ENCODE peak calls at places on chromosomes 3 and 15, in five cellular contexts. Y, S, L, B and P are unnamed samples.

GRCh38 chr15:60672400-60672799 is 193.5 kb upstream of the ICE2 start:
- DNase-seq in B (no peak), L (no peak), Y (peak; percentile 46), S (no peak), P (no peak)

GRCh38 chr3:45838466-45838865 is 3.5 kb downstream of the LZTFL1 start:
- DNase-seq in Y (no peak), B (no peak), S (no peak), L (no peak), P (no peak)

GRCh38 chr15:52680041-52680391 is 828 bp upstream of the ATOSA start:
- DNase-seq in B (no peak), Y (no peak), L (no peak), S (no peak), P (no peak)

GRCh38 chr3:48018841-48019240 is 2.6 kb upstream of the MAP4 start:
- DNase-seq in B (no peak), S (no peak), Y (no peak), L (no peak), P (no peak)

GRCh38 chr3:185763347-185764010 is 61.4 kb downstream of the IGF2BP2 start:
- DNase-seq in S (no peak), L (no peak), Y (no peak), B (no peak), P (no peak)

GRCh38 chr3:187828571-187829452 is 83.5 kb upstream of the BCL6 start:
- DNase-seq in L (peak; percentile 34), Y (no peak), S (peak; percentile 60), B (no peak), P (no peak)

GRCh38 chr3:127473244-127474024 is 117.1 kb downstream of the TPRA1 start:
- DNase-seq in S (no peak), Y (peak; percentile 71), L (peak; percentile 64), B (no peak), P (peak; percentile 30)

GRCh38 chr3:107775958-107776357 is 253.2 kb downstream of the BBX start:
- DNase-seq in S (no peak), B (no peak), L (no peak), Y (no peak), P (peak; percentile 24)

GRCh38 chr3:157166559-157166958 is 6.6 kb upstream of the CCNL1 start:
- DNase-seq in B (no peak), S (no peak), L (no peak), Y (no peak), P (no peak)

GRCh38 chr3:184993394-184993793 is 159.5 kb downstream of the C3orf70 start:
- DNase-seq in Y (no peak), S (no peak), L (no peak), B (no peak), P (no peak)

GRCh38 chr3:65729553-65729952 is 309.2 kb downstream of the MAGI1 start:
- DNase-seq in B (peak; percentile 58), S (no peak), L (no peak), Y (no peak), P (no peak)

GRCh38 chr3:169390741-169391300 is 272.7 kb downstream of the MECOM start:
- DNase-seq in Y (no peak), L (no peak), B (no peak), S (no peak), P (no peak)

GRCh38 chr3:118213892-118214291 is 820.8 kb downstream of the IGSF11 start:
- DNase-seq in L (no peak), Y (no peak), B (no peak), S (no peak), P (no peak)

GRCh38 chr15:48025118-48025517 is 95.7 kb upstream of the SLC24A5 start:
- DNase-seq in S (no peak), Y (no peak), B (no peak), L (no peak), P (no peak)

GRCh38 chr3:149813367-149814281 is 609 bp downstream of the RNF13 start:
- DNase-seq in Y (peak; percentile 18), B (no peak), S (peak; percentile 20), L (peak; percentile 9), P (no peak)

GRCh38 chr3:161163297-161163696 is 57.8 kb upstream of the NMD3 start:
- DNase-seq in B (peak; percentile 72), S (no peak), L (no peak), Y (no peak), P (no peak)

GRCh38 chr3:16496408-16497222 is 16.9 kb downstream of the RFTN1 start:
- DNase-seq in Y (no peak), S (no peak), L (no peak), B (no peak), P (no peak)

GRCh38 chr15:30903497-30904187 is at the start of gene FAN1:
- DNase-seq in S (peak; percentile 87), Y (peak; percentile 95), B (peak; percentile 56), L (peak; percentile 92), P (peak; percentile 93)

GRCh38 chr3:12663311-12663935 is 494 bp downstream of the RAF1 start:
- DNase-seq in B (no peak), Y (no peak), S (no peak), L (no peak), P (peak; percentile 44)

GRCh38 chr15:67906382-67906781 is 66.5 kb upstream of the RNU6-1 start:
- DNase-seq in B (no peak), S (no peak), L (no peak), Y (peak; percentile 30), P (no peak)

GRCh38 chr15:100463515-100463914 is 65.2 kb downstream of the CERS3 start:
- DNase-seq in Y (no peak), B (no peak), L (no peak), S (no peak), P (no peak)

GRCh38 chr3:81716870-81717509 is 44.5 kb downstream of the GBE1 start:
- DNase-seq in B (peak; percentile 32), Y (peak; percentile 76), S (no peak), L (no peak), P (no peak)

GRCh38 chr15:80710635-80711553 is 15.8 kb downstream of the ABHD17C start:
- DNase-seq in L (peak; percentile 54), Y (no peak), S (peak; percentile 31), B (no peak), P (no peak)

GRCh38 chr15:31887246-31887645 is 143.1 kb upstream of the CHRNA7 start:
- DNase-seq in L (no peak), B (no peak), Y (peak; percentile 67), S (no peak), P (peak; percentile 40)

GRCh38 chr3:25532763-25533162 is 104.7 kb downstream of the RARB start:
- DNase-seq in Y (peak; percentile 19), S (no peak), L (peak; percentile 26), B (no peak), P (peak; percentile 22)

GRCh38 chr3:94064243-94064642 is 1.4 kb downstream of the NSUN3 start:
- DNase-seq in B (no peak), S (no peak), Y (no peak), L (no peak), P (no peak)

GRCh38 chr3:69212411-69213160 is 90.2 kb upstream of the LMOD3 start:
- DNase-seq in S (peak; percentile 70), B (no peak), L (no peak), Y (no peak), P (no peak)

GRCh38 chr15:41401904-41402267 is 410 bp downstream of the NDUFAF1 start:
- DNase-seq in B (no peak), S (no peak), Y (no peak), L (no peak), P (no peak)

GRCh38 chr3:102163039-102163817 is 271.6 kb upstream of the ZPLD1 start:
- DNase-seq in S (no peak), B (no peak), L (no peak), Y (no peak), P (no peak)

GRCh38 chr3:162224736-162225135 is 728.1 kb downstream of the OTOL1 start:
- DNase-seq in B (no peak), Y (no peak), S (no peak), L (no peak), P (no peak)

GRCh38 chr15:65212097-65212496 is 824 bp upstream of the CILP start:
- DNase-seq in S (peak; percentile 24), L (peak; percentile 76), B (no peak), Y (peak; percentile 78), P (no peak)

DNA sequence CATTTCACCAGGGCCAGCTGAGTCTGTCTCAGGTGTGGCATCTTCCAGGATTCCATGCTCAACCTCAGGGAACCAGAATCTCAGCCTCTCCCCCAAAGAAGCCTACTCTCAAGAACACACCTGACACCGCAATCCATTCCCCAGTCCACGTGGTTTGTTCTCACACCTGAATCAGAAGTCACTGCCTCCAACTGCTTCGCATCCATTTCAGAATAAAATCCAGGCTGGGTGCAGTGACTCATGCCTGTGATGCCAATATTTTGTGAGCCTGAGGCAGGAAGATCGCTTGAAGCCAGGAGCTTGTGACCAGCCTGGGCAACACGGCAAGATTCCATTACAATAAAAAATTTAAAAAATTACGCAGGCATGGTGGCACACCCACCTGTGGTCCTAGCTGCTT is 212.2 kb downstream of the FOXP1 start:
- DNase-seq in S (no peak), B (no peak), Y (no peak), L (no peak), P (no peak)
- TF ChIP-seq CTCF in S (no peak), B (no peak), Y (no peak), L (no peak), P (no peak)

GRCh38 chr15:70356919-70357318 is 259.2 kb upstream of the TLE3 start:
- DNase-seq in S (no peak), Y (no peak), B (no peak), L (no peak), P (no peak)

GRCh38 chr15:70354260-70354894 is 256.7 kb upstream of the TLE3 start:
- DNase-seq in Y (no peak), L (no peak), B (no peak), S (no peak), P (no peak)

GRCh38 chr15:70353606-70354259 is 256.0 kb upstream of the TLE3 start:
- DNase-seq in Y (no peak), S (no peak), B (no peak), L (no peak), P (no peak)

GRCh38 chr15:70356062-70356860 is 258.5 kb upstream of the TLE3 start:
- DNase-seq in Y (no peak), L (no peak), B (no peak), S (no peak), P (no peak)

GRCh38 chr15:70355275-70355795 is 257.6 kb upstream of the TLE3 start:
- DNase-seq in S (no peak), Y (no peak), B (no peak), L (no peak), P (no peak)
- TF ChIP-seq CTCF in S (peak; percentile 30), Y (peak; percentile 60), B (no peak), L (no peak), P (no peak)

DNA sequence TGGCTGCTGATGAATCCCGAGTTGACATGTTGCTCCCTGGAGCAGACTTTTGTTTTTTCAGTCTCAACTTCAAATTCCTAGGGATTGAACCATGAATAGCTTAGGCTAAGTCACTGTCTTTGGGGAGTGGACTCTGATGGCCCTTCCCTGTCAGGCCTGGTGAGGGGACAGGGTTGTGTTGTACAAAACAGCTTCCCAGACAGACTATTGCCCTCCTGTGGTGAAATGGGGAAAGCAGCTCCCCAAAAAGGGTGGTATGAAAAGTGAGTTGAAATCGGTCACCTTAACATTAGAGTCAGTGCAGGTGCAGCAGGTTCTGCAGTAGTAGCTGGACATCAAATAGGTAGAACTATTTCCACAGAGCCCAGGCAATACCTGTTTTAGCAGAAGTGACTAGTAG is 775.6 kb downstream of the ROBO2 start:
- DNase-seq in B (no peak), L (no peak), Y (peak; percentile 54), S (no peak), P (peak; percentile 36)
- TF ChIP-seq CTCF in B (peak; percentile 33), L (no peak), Y (peak; percentile 68), S (no peak), P (peak; percentile 39)

DNA sequence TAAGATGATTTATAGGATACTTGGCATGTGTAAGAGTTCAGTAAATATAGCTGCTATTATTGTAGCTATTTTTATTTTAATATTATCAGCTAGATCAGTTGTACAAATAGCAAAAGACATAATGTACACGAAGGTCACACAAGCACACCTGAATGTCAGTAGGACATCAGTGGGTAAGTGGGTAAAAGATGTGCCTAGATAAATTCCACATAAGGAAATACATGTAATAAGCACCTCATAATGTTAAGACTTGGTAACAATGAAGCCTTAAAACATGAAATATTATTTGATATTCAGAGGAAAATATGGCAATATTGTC is 41.5 kb downstream of the ABHD2 start:
- DNase-seq in S (no peak), B (no peak), Y (no peak), L (no peak), P (no peak)
- TF ChIP-seq CTCF in S (no peak), B (no peak), Y (no peak), L (no peak), P (no peak)